ENCODE peak calls at places on chromosomes 7 and 10, in four cellular contexts. One of them, this sample, is unnamed.

GRCh38 chr7:3164363-3164762 is 120.7 kb upstream of the CARD11 start:
- DNase-seq in K562: no peak
- DNase-seq in endothelial cell of umbilical vein: no peak
- DNase-seq in A549: no peak
- DNase-seq in this sample: no peak

GRCh38 chr10:116122664-116123063 is 150.3 kb downstream of the GFRA1 start:
- DNase-seq in A549: no peak
- DNase-seq in endothelial cell of umbilical vein: no peak
- DNase-seq in K562: no peak
- DNase-seq in this sample: no peak

GRCh38 chr10:65861249-65861648 is 1064.6 kb upstream of the LRRTM3 start:
- DNase-seq in endothelial cell of umbilical vein: peak
- DNase-seq in K562: no peak
- DNase-seq in A549: no peak
- DNase-seq in this sample: no peak

GRCh38 chr10:108388716-108389115 is 1224.2 kb upstream of the SORCS1 start:
- DNase-seq in K562: no peak
- DNase-seq in endothelial cell of umbilical vein: no peak
- DNase-seq in A549: no peak
- DNase-seq in this sample: no peak

GRCh38 chr10:59971915-59972314 is 65.6 kb upstream of the CCDC6 start:
- DNase-seq in K562: no peak
- DNase-seq in A549: peak
- DNase-seq in endothelial cell of umbilical vein: no peak
- DNase-seq in this sample: no peak

GRCh38 chr7:100407285-100408180 is 21.0 kb downstream of the ZCWPW1 start:
- DNase-seq in A549: peak
- DNase-seq in endothelial cell of umbilical vein: peak
- DNase-seq in K562: peak
- DNase-seq in this sample: peak

GRCh38 chr10:113202011-113202410 is 252.0 kb downstream of the TCF7L2 start:
- DNase-seq in A549: no peak
- DNase-seq in endothelial cell of umbilical vein: no peak
- DNase-seq in K562: no peak
- DNase-seq in this sample: no peak

GRCh38 chr7:38321515-38321944 is 48.1 kb upstream of the TARP start:
- DNase-seq in endothelial cell of umbilical vein: no peak
- DNase-seq in K562: no peak
- DNase-seq in A549: no peak
- DNase-seq in this sample: peak

GRCh38 chr7:5510426-5511045 is 86.9 kb upstream of the TNRC18 start:
- DNase-seq in endothelial cell of umbilical vein: no peak
- DNase-seq in A549: no peak
- DNase-seq in K562: no peak
- DNase-seq in this sample: no peak

GRCh38 chr7:108002726-108003590 is at the start of gene LAMB1:
- DNase-seq in A549: peak
- DNase-seq in endothelial cell of umbilical vein: peak
- DNase-seq in K562: peak
- DNase-seq in this sample: no peak

GRCh38 chr10:71004176-71004575 is 115.8 kb upstream of the PCBD1 start:
- DNase-seq in K562: no peak
- DNase-seq in endothelial cell of umbilical vein: no peak
- DNase-seq in A549: no peak
- DNase-seq in this sample: no peak

GRCh38 chr7:139117599-139118233 is 8.2 kb upstream of the ZC3HAV1 start:
- DNase-seq in A549: no peak
- DNase-seq in K562: no peak
- DNase-seq in endothelial cell of umbilical vein: no peak
- DNase-seq in this sample: no peak

GRCh38 chr10:77780180-77780579 is 142.6 kb upstream of the KCNMA1 start:
- DNase-seq in A549: no peak
- DNase-seq in endothelial cell of umbilical vein: no peak
- DNase-seq in K562: no peak
- DNase-seq in this sample: no peak

GRCh38 chr10:70832852-70833542 is 17.2 kb downstream of the SGPL1 start:
- DNase-seq in K562: no peak
- DNase-seq in endothelial cell of umbilical vein: peak
- DNase-seq in A549: no peak
- DNase-seq in this sample: peak

GRCh38 chr10:102225646-102226541 is at the start of gene ELOVL3:
- DNase-seq in K562: peak
- DNase-seq in endothelial cell of umbilical vein: peak
- DNase-seq in A549: peak
- DNase-seq in this sample: peak

GRCh38 chr7:69690329-69690728 is 92.1 kb downstream of the AUTS2 start:
- DNase-seq in A549: no peak
- DNase-seq in endothelial cell of umbilical vein: no peak
- DNase-seq in K562: no peak
- DNase-seq in this sample: no peak

GRCh38 chr10:104274762-104275721 is 6.1 kb downstream of the GSTO2 start:
- DNase-seq in endothelial cell of umbilical vein: peak
- DNase-seq in K562: peak
- DNase-seq in A549: peak
- DNase-seq in this sample: peak

GRCh38 chr7:42263971-42264370 is 27.0 kb upstream of the GLI3 start:
- DNase-seq in K562: no peak
- DNase-seq in A549: no peak
- DNase-seq in endothelial cell of umbilical vein: no peak
- DNase-seq in this sample: no peak

GRCh38 chr7:88141953-88142352 is 77.9 kb downstream of the SRI start:
- DNase-seq in A549: no peak
- DNase-seq in endothelial cell of umbilical vein: no peak
- DNase-seq in K562: no peak
- DNase-seq in this sample: no peak

GRCh38 chr10:132607961-132608495 is 70.4 kb downstream of the INPP5A start:
- DNase-seq in endothelial cell of umbilical vein: no peak
- DNase-seq in A549: no peak
- DNase-seq in K562: no peak
- DNase-seq in this sample: no peak

GRCh38 chr7:121547341-121548092 is 151.4 kb upstream of the FAM3C start:
- DNase-seq in endothelial cell of umbilical vein: peak
- DNase-seq in K562: peak
- DNase-seq in A549: peak
- DNase-seq in this sample: peak

GRCh38 chr7:47393406-47393805 is 188.5 kb downstream of the TNS3 start:
- DNase-seq in endothelial cell of umbilical vein: no peak
- DNase-seq in A549: no peak
- DNase-seq in K562: no peak
- DNase-seq in this sample: no peak

GRCh38 chr7:75531359-75531821 is 39.3 kb downstream of the SPDYE5 start:
- DNase-seq in A549: peak
- DNase-seq in endothelial cell of umbilical vein: no peak
- DNase-seq in K562: no peak
- DNase-seq in this sample: peak

GRCh38 chr10:94403034-94403822 is 887 bp downstream of the TBC1D12 start:
- DNase-seq in K562: peak
- DNase-seq in A549: peak
- DNase-seq in endothelial cell of umbilical vein: peak
- DNase-seq in this sample: no peak
- TF ChIP-seq MAX in K562: no peak
- TF ChIP-seq MAX in A549: no peak
- TF ChIP-seq MAX in endothelial cell of umbilical vein: no peak
- TF ChIP-seq MAX in this sample: no peak

GRCh38 chr7:50211306-50212015 is 93.1 kb upstream of the IKZF1 start:
- DNase-seq in K562: no peak
- DNase-seq in endothelial cell of umbilical vein: no peak
- DNase-seq in A549: no peak
- DNase-seq in this sample: no peak

GRCh38 chr7:50214141-50214670 is 90.3 kb upstream of the IKZF1 start:
- DNase-seq in K562: no peak
- DNase-seq in endothelial cell of umbilical vein: no peak
- DNase-seq in A549: no peak
- DNase-seq in this sample: peak

GRCh38 chr7:50212016-50212325 is 92.5 kb upstream of the IKZF1 start:
- DNase-seq in K562: no peak
- DNase-seq in A549: no peak
- DNase-seq in endothelial cell of umbilical vein: no peak
- DNase-seq in this sample: no peak

GRCh38 chr7:50213622-50214017 is 90.9 kb upstream of the IKZF1 start:
- DNase-seq in A549: no peak
- DNase-seq in K562: no peak
- DNase-seq in endothelial cell of umbilical vein: no peak
- DNase-seq in this sample: no peak

GRCh38 chr7:50212666-50213621 is 91.6 kb upstream of the IKZF1 start:
- DNase-seq in A549: no peak
- DNase-seq in K562: no peak
- DNase-seq in endothelial cell of umbilical vein: no peak
- DNase-seq in this sample: peak
- TF ChIP-seq MYC in A549: no peak
- TF ChIP-seq MYC in K562: no peak
- TF ChIP-seq MYC in endothelial cell of umbilical vein: no peak
- TF ChIP-seq MYC in this sample: peak

DNA sequence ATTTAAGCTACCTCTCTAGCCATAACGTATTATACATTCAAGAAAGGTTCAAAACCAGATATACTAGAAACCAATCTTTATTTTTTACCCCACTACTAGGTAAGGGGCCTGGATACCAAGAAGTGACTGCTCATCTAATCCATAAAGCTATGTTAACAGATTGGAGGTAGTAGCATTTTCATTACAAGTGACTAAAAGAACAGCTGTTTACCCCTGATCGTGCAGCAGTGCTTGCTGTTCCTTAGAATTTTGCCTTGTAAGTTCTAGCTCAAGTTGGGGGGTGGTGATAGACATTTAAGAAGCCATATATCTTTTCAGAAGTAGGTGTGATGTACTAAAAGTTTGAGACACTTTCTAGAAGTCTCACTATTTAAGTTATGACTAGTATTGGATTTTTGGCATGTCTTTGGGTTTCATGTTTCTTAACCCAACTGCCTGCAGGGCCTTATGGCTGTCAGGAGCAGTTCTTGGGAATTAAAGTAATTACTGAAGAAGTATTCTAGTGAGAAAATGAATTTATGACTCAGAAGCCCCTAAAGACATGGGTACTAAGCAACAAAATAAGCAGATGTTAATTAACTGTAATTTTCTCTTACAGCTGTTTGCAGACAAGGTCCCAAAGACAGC is 2.3 kb downstream of the PPIA start:
- DNase-seq in A549: no peak
- DNase-seq in K562: no peak
- DNase-seq in endothelial cell of umbilical vein: no peak
- DNase-seq in this sample: no peak
- TF ChIP-seq POLR2A in A549: no peak
- TF ChIP-seq POLR2A in K562: no peak
- TF ChIP-seq POLR2A in endothelial cell of umbilical vein: peak
- TF ChIP-seq POLR2A in this sample: no peak

DNA sequence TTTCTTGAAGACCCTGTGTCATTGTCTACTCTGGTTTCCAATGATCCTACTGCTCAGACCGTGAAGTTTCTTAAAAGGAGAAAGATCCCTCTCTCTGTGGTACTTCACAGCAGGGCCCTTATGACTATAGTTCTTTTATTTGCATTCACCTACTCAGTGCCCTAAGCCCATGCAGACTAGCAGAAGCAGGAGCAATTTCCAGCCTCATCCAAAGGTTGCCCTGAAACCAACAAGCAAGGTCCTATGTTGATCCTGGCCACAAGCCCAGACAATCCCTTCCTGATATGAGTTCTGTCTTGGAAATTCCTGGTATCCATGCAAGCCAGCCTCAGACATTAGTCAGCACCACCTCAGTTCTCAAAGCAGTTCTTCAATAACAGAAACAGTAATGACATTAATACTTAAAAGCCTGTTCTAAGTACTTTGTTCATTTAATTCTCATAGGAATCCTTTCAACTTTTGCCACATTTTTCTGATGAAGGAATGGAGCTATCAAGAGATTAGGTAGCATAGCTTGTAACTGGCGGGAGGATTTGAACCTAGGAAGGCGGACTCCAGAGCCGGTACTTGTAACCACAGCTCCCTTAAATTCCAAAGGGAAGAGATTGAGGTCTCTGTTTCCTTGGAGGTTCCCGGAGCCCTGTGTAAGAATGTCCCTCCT is 58.1 kb upstream of the ST8SIA6 start:
- DNase-seq in endothelial cell of umbilical vein: peak
- DNase-seq in A549: peak
- DNase-seq in K562: no peak
- DNase-seq in this sample: no peak
- TF ChIP-seq MAX in endothelial cell of umbilical vein: no peak
- TF ChIP-seq MAX in A549: peak
- TF ChIP-seq MAX in K562: no peak
- TF ChIP-seq MAX in this sample: no peak

DNA sequence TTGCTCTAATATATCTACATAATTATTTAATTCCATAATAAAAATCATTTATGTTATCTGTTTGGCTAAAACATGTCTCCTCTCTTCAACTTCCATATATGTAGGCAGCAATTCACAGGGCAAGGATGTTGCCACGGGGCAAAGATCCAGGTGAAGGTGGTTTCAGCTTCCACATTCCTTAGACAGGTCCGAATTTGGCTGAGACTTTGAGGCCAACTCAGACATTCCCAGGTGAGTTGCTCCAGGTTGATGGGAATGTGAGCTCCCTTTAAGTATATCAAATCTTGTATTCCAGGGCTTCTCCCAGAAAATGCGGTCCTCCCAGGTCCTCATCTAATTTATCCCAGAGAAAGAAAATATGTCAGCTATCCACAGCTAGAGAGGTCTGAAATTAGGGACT is 15.1 kb upstream of the AOAH start:
- DNase-seq in A549: no peak
- DNase-seq in K562: no peak
- DNase-seq in endothelial cell of umbilical vein: no peak
- DNase-seq in this sample: no peak
- TF ChIP-seq MYC in A549: no peak
- TF ChIP-seq MYC in K562: no peak
- TF ChIP-seq MYC in endothelial cell of umbilical vein: no peak
- TF ChIP-seq MYC in this sample: no peak

DNA sequence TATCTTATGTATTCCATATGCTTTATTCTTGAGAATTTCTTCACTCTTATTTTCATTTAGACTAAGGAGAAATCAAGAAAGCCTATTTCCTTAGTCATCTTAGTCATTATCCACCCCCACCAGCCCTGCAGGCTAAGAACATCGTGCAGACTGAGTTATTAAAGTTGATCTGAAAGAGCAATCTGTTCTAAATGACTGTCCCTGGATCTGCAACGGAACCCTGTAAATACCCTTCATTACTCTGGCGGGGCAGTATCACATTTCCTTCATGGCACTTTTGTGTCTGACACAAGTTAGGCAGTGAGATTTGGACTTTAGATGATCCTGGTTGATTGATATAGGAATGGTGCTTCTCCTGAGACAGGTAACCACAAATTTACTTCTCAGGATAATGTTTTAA is 3.5 kb upstream of the MYPN start:
- DNase-seq in K562: no peak
- DNase-seq in A549: no peak
- DNase-seq in endothelial cell of umbilical vein: no peak
- DNase-seq in this sample: no peak
- TF ChIP-seq POLR2A in K562: no peak
- TF ChIP-seq POLR2A in A549: no peak
- TF ChIP-seq POLR2A in endothelial cell of umbilical vein: no peak
- TF ChIP-seq POLR2A in this sample: no peak

GRCh38 chr7:33849004-33849403 is 56.3 kb upstream of the BMPER start:
- DNase-seq in endothelial cell of umbilical vein: no peak
- DNase-seq in K562: no peak
- DNase-seq in A549: no peak
- DNase-seq in this sample: no peak
- TF ChIP-seq MAX in endothelial cell of umbilical vein: no peak
- TF ChIP-seq MAX in K562: no peak
- TF ChIP-seq MAX in A549: no peak
- TF ChIP-seq MAX in this sample: no peak